ENCODE peak calls at places on chromosomes 12 and 14, in seven cellular contexts. One of them, this sample, is unnamed.
A peak's percentile ranks its signal among the peaks of the same experiment; 100 is the strongest.

GRCh38 chr14:74190910-74191575 is 48.2 kb upstream of the VSX2 start:
- DNase-seq in thyroid gland: peak; percentile 49
- DNase-seq in CD8-positive, alpha-beta T cell: no peak
- DNase-seq in GM20000: no peak
- DNase-seq in A549: no peak
- DNase-seq in neural crest cell: no peak
- DNase-seq in fibroblast of lung: peak; percentile 17
- DNase-seq in this sample: no peak

GRCh38 chr12:55704824-55705780 is 2.6 kb downstream of the ITGA7 start:
- DNase-seq in thyroid gland: no peak
- DNase-seq in CD8-positive, alpha-beta T cell: no peak
- DNase-seq in GM20000: no peak
- DNase-seq in A549: no peak
- DNase-seq in neural crest cell: no peak
- DNase-seq in fibroblast of lung: no peak
- DNase-seq in this sample: no peak

GRCh38 chr14:60485600-60486251 is at the start of gene C14orf39:
- DNase-seq in thyroid gland: no peak
- DNase-seq in CD8-positive, alpha-beta T cell: no peak
- DNase-seq in GM20000: no peak
- DNase-seq in A549: no peak
- DNase-seq in neural crest cell: peak; percentile 45
- DNase-seq in fibroblast of lung: peak; percentile 51
- DNase-seq in this sample: peak; percentile 54

GRCh38 chr12:52148541-52149181 is 43.2 kb downstream of the KRT80 start:
- DNase-seq in thyroid gland: peak; percentile 90
- DNase-seq in CD8-positive, alpha-beta T cell: no peak
- DNase-seq in GM20000: no peak
- DNase-seq in A549: peak; percentile 83
- DNase-seq in neural crest cell: no peak
- DNase-seq in fibroblast of lung: no peak
- DNase-seq in this sample: no peak

GRCh38 chr14:50383618-50384225 is 13.0 kb downstream of the CDKL1 start:
- DNase-seq in thyroid gland: no peak
- DNase-seq in CD8-positive, alpha-beta T cell: no peak
- DNase-seq in GM20000: no peak
- DNase-seq in A549: no peak
- DNase-seq in neural crest cell: no peak
- DNase-seq in fibroblast of lung: no peak
- DNase-seq in this sample: no peak

GRCh38 chr12:122203301-122203967 is at the start of gene B3GNT4:
- DNase-seq in thyroid gland: peak; percentile 72
- DNase-seq in CD8-positive, alpha-beta T cell: peak; percentile 50
- DNase-seq in GM20000: peak; percentile 84
- DNase-seq in A549: peak; percentile 79
- DNase-seq in neural crest cell: no peak
- DNase-seq in fibroblast of lung: peak; percentile 47
- DNase-seq in this sample: peak; percentile 42

GRCh38 chr12:91695964-91696363 is 449.7 kb downstream of the BTG1 start:
- DNase-seq in thyroid gland: no peak
- DNase-seq in CD8-positive, alpha-beta T cell: no peak
- DNase-seq in GM20000: no peak
- DNase-seq in A549: no peak
- DNase-seq in neural crest cell: no peak
- DNase-seq in fibroblast of lung: no peak
- DNase-seq in this sample: no peak

GRCh38 chr12:111673503-111673902 is 12.3 kb downstream of the BRAP start:
- DNase-seq in thyroid gland: no peak
- DNase-seq in CD8-positive, alpha-beta T cell: no peak
- DNase-seq in GM20000: no peak
- DNase-seq in A549: no peak
- DNase-seq in neural crest cell: no peak
- DNase-seq in fibroblast of lung: no peak
- DNase-seq in this sample: no peak

GRCh38 chr14:90624228-90624627 is 192.0 kb downstream of the TTC7B start:
- DNase-seq in thyroid gland: peak; percentile 55
- DNase-seq in CD8-positive, alpha-beta T cell: no peak
- DNase-seq in GM20000: no peak
- DNase-seq in A549: no peak
- DNase-seq in neural crest cell: no peak
- DNase-seq in fibroblast of lung: peak; percentile 68
- DNase-seq in this sample: no peak

GRCh38 chr14:23408307-23408630 is 196 bp upstream of the MYH6 start:
- DNase-seq in thyroid gland: no peak
- DNase-seq in CD8-positive, alpha-beta T cell: no peak
- DNase-seq in GM20000: no peak
- DNase-seq in A549: no peak
- DNase-seq in neural crest cell: no peak
- DNase-seq in fibroblast of lung: no peak
- DNase-seq in this sample: no peak

GRCh38 chr14:67260114-67260513 is 18.9 kb downstream of the PALS1 start:
- DNase-seq in thyroid gland: no peak
- DNase-seq in CD8-positive, alpha-beta T cell: no peak
- DNase-seq in GM20000: no peak
- DNase-seq in A549: no peak
- DNase-seq in neural crest cell: no peak
- DNase-seq in fibroblast of lung: no peak
- DNase-seq in this sample: no peak

GRCh38 chr14:66624319-66624937 is 116.5 kb downstream of the GPHN start:
- DNase-seq in thyroid gland: peak; percentile 47
- DNase-seq in CD8-positive, alpha-beta T cell: no peak
- DNase-seq in GM20000: peak; percentile 37
- DNase-seq in A549: peak; percentile 35
- DNase-seq in neural crest cell: peak; percentile 16
- DNase-seq in fibroblast of lung: peak; percentile 56
- DNase-seq in this sample: peak; percentile 16

GRCh38 chr12:8519208-8519607 is 5.9 kb downstream of the CLEC4D start:
- DNase-seq in thyroid gland: no peak
- DNase-seq in CD8-positive, alpha-beta T cell: no peak
- DNase-seq in GM20000: no peak
- DNase-seq in A549: no peak
- DNase-seq in neural crest cell: no peak
- DNase-seq in fibroblast of lung: no peak
- DNase-seq in this sample: no peak

GRCh38 chr12:48956279-48957140 is 777 bp downstream of the ARF3 start:
- DNase-seq in thyroid gland: peak; percentile 88
- DNase-seq in CD8-positive, alpha-beta T cell: no peak
- DNase-seq in GM20000: peak; percentile 68
- DNase-seq in A549: peak; percentile 94
- DNase-seq in neural crest cell: peak; percentile 70
- DNase-seq in fibroblast of lung: peak; percentile 99
- DNase-seq in this sample: no peak

GRCh38 chr12:57632369-57632897 is 568 bp downstream of the B4GALNT1 start:
- DNase-seq in thyroid gland: no peak
- DNase-seq in CD8-positive, alpha-beta T cell: no peak
- DNase-seq in GM20000: peak; percentile 48
- DNase-seq in A549: no peak
- DNase-seq in neural crest cell: no peak
- DNase-seq in fibroblast of lung: peak; percentile 32
- DNase-seq in this sample: no peak

GRCh38 chr12:7797698-7798398 is 8.6 kb downstream of the NANOG start:
- DNase-seq in thyroid gland: no peak
- DNase-seq in CD8-positive, alpha-beta T cell: no peak
- DNase-seq in GM20000: no peak
- DNase-seq in A549: no peak
- DNase-seq in neural crest cell: no peak
- DNase-seq in fibroblast of lung: peak; percentile 25
- DNase-seq in this sample: no peak

GRCh38 chr14:52951730-52952481 is 1.1 kb upstream of the FERMT2 start:
- DNase-seq in thyroid gland: peak; percentile 63
- DNase-seq in CD8-positive, alpha-beta T cell: no peak
- DNase-seq in GM20000: peak; percentile 58
- DNase-seq in A549: peak; percentile 79
- DNase-seq in neural crest cell: no peak
- DNase-seq in fibroblast of lung: peak; percentile 79
- DNase-seq in this sample: no peak

GRCh38 chr14:75636100-75636692 is 24.5 kb downstream of the ERG28 start:
- DNase-seq in thyroid gland: no peak
- DNase-seq in CD8-positive, alpha-beta T cell: no peak
- DNase-seq in GM20000: no peak
- DNase-seq in A549: no peak
- DNase-seq in neural crest cell: no peak
- DNase-seq in fibroblast of lung: peak; percentile 70
- DNase-seq in this sample: no peak

GRCh38 chr14:81162941-81163340 is 57.8 kb downstream of the GTF2A1 start:
- DNase-seq in thyroid gland: no peak
- DNase-seq in CD8-positive, alpha-beta T cell: no peak
- DNase-seq in GM20000: no peak
- DNase-seq in A549: no peak
- DNase-seq in neural crest cell: no peak
- DNase-seq in fibroblast of lung: no peak
- DNase-seq in this sample: no peak

GRCh38 chr14:81166126-81166525 is 54.6 kb downstream of the GTF2A1 start:
- DNase-seq in thyroid gland: no peak
- DNase-seq in CD8-positive, alpha-beta T cell: no peak
- DNase-seq in GM20000: no peak
- DNase-seq in A549: no peak
- DNase-seq in neural crest cell: no peak
- DNase-seq in fibroblast of lung: no peak
- DNase-seq in this sample: no peak

GRCh38 chr14:81165188-81165587 is 55.6 kb downstream of the GTF2A1 start:
- DNase-seq in thyroid gland: no peak
- DNase-seq in CD8-positive, alpha-beta T cell: no peak
- DNase-seq in GM20000: no peak
- DNase-seq in A549: no peak
- DNase-seq in neural crest cell: no peak
- DNase-seq in fibroblast of lung: no peak
- DNase-seq in this sample: no peak

GRCh38 chr14:81161749-81162148 is 59.0 kb downstream of the GTF2A1 start:
- DNase-seq in thyroid gland: no peak
- DNase-seq in CD8-positive, alpha-beta T cell: no peak
- DNase-seq in GM20000: no peak
- DNase-seq in A549: no peak
- DNase-seq in neural crest cell: no peak
- DNase-seq in fibroblast of lung: no peak
- DNase-seq in this sample: no peak

GRCh38 chr14:81164167-81164774 is 56.5 kb downstream of the GTF2A1 start:
- DNase-seq in thyroid gland: peak; percentile 94
- DNase-seq in CD8-positive, alpha-beta T cell: no peak
- DNase-seq in GM20000: peak; percentile 62
- DNase-seq in A549: peak; percentile 55
- DNase-seq in neural crest cell: peak; percentile 38
- DNase-seq in fibroblast of lung: peak; percentile 75
- DNase-seq in this sample: no peak
- TF ChIP-seq CTCF in thyroid gland: peak; percentile 97
- TF ChIP-seq CTCF in CD8-positive, alpha-beta T cell: peak; percentile 39
- TF ChIP-seq CTCF in GM20000: peak; percentile 48
- TF ChIP-seq CTCF in A549: peak; percentile 49
- TF ChIP-seq CTCF in neural crest cell: peak; percentile 69
- TF ChIP-seq CTCF in fibroblast of lung: peak; percentile 64
- TF ChIP-seq CTCF in this sample: peak; percentile 58

DNA sequence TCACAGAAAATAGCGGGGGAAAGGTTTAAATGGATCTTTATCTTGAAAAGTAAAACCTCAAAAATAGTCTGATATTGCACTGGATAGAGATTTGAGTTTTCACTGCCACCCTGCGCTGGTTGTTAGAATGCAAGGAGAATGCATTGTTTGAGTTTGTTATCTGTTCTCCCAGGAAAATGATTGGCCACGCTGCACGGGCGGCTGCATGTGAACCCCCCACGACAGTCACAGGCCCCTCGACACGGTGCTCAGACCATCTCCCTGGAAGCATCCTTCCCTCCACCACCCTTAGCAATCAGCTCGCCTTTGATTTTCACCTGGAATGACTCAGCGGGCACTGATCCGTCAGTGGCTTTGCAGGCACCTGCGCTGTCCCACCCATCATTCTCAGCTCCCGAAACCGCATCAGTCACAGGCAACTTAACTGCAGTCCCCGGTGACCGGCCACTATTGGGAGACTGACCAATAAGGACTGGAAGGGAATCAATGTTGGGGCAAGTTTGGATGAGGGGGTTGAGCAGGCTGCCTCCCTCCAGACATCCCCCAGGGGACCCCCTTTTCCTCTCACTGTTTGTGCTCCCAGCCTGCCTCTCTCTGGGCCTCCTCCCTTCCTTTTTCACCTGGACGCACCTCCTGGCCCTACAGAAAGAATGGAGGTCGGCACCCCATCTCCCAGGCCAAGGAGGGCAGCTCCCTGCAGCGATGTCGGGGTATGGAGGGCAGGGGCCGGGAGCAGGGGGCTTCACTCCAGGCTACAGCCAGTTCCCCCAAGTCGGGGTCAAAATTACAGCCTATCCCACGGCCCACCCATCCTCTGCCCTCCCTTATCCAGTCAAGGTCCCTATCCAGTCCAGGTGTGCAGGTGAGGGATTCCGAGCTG is 28.5 kb upstream of the C14orf180 start:
- DNase-seq in thyroid gland: no peak
- DNase-seq in CD8-positive, alpha-beta T cell: no peak
- DNase-seq in GM20000: no peak
- DNase-seq in A549: peak; percentile 40
- DNase-seq in neural crest cell: no peak
- DNase-seq in fibroblast of lung: no peak
- DNase-seq in this sample: no peak
- TF ChIP-seq CTCF in thyroid gland: no peak
- TF ChIP-seq CTCF in CD8-positive, alpha-beta T cell: no peak
- TF ChIP-seq CTCF in GM20000: no peak
- TF ChIP-seq CTCF in A549: peak; percentile 22
- TF ChIP-seq CTCF in neural crest cell: no peak
- TF ChIP-seq CTCF in fibroblast of lung: no peak
- TF ChIP-seq CTCF in this sample: no peak

GRCh38 chr12:94074216-94074969 is 74.0 kb upstream of the PLXNC1 start:
- DNase-seq in thyroid gland: no peak
- DNase-seq in CD8-positive, alpha-beta T cell: no peak
- DNase-seq in GM20000: no peak
- DNase-seq in A549: no peak
- DNase-seq in neural crest cell: no peak
- DNase-seq in fibroblast of lung: peak; percentile 34
- DNase-seq in this sample: no peak

GRCh38 chr12:94077209-94077608 is 71.2 kb upstream of the PLXNC1 start:
- DNase-seq in thyroid gland: no peak
- DNase-seq in CD8-positive, alpha-beta T cell: no peak
- DNase-seq in GM20000: no peak
- DNase-seq in A549: no peak
- DNase-seq in neural crest cell: no peak
- DNase-seq in fibroblast of lung: no peak
- DNase-seq in this sample: no peak

GRCh38 chr12:94073441-94074051 is 74.8 kb upstream of the PLXNC1 start:
- DNase-seq in thyroid gland: no peak
- DNase-seq in CD8-positive, alpha-beta T cell: no peak
- DNase-seq in GM20000: no peak
- DNase-seq in A549: no peak
- DNase-seq in neural crest cell: no peak
- DNase-seq in fibroblast of lung: no peak
- DNase-seq in this sample: no peak

GRCh38 chr12:94078138-94078723 is 70.1 kb upstream of the PLXNC1 start:
- DNase-seq in thyroid gland: no peak
- DNase-seq in CD8-positive, alpha-beta T cell: no peak
- DNase-seq in GM20000: no peak
- DNase-seq in A549: no peak
- DNase-seq in neural crest cell: no peak
- DNase-seq in fibroblast of lung: no peak
- DNase-seq in this sample: no peak

GRCh38 chr12:94074970-94075695 is 73.2 kb upstream of the PLXNC1 start:
- DNase-seq in thyroid gland: peak; percentile 61
- DNase-seq in CD8-positive, alpha-beta T cell: no peak
- DNase-seq in GM20000: peak; percentile 20
- DNase-seq in A549: peak; percentile 64
- DNase-seq in neural crest cell: no peak
- DNase-seq in fibroblast of lung: peak; percentile 89
- DNase-seq in this sample: no peak
- TF ChIP-seq CTCF in thyroid gland: peak; percentile 25
- TF ChIP-seq CTCF in CD8-positive, alpha-beta T cell: peak; percentile 17
- TF ChIP-seq CTCF in GM20000: peak; percentile 20
- TF ChIP-seq CTCF in A549: peak; percentile 51
- TF ChIP-seq CTCF in neural crest cell: peak; percentile 58
- TF ChIP-seq CTCF in fibroblast of lung: peak; percentile 84
- TF ChIP-seq CTCF in this sample: peak; percentile 58

GRCh38 chr12:125549836-125550235 is 484.6 kb downstream of the AACS start:
- DNase-seq in thyroid gland: no peak
- DNase-seq in CD8-positive, alpha-beta T cell: no peak
- DNase-seq in GM20000: no peak
- DNase-seq in A549: no peak
- DNase-seq in neural crest cell: no peak
- DNase-seq in fibroblast of lung: no peak
- DNase-seq in this sample: no peak
- TF ChIP-seq CTCF in thyroid gland: no peak
- TF ChIP-seq CTCF in CD8-positive, alpha-beta T cell: no peak
- TF ChIP-seq CTCF in GM20000: peak; percentile 59
- TF ChIP-seq CTCF in A549: no peak
- TF ChIP-seq CTCF in neural crest cell: peak; percentile 48
- TF ChIP-seq CTCF in fibroblast of lung: peak; percentile 24
- TF ChIP-seq CTCF in this sample: peak; percentile 43

This sample was measured in progenitor cell of endocrine pancreas.